ENCODE peak calls at places on chromosomes 6 and 20, in seven cellular contexts. S is OCI-LY7, E is cardiac muscle cell, M is GM12864, U is HL-60, Q is AG04449, K is mucosa of descending colon. P is an unnamed sample.

GRCh38 chr20:62546606-62547005 is 70.8 kb upstream of the GATA5 start:
- DNase-seq in E (no peak), U (no peak), K (no peak), M (no peak), S (no peak), Q (no peak), P (no peak)

GRCh38 chr6:75409286-75409685 is 84.3 kb downstream of the FILIP1 start:
- DNase-seq in U (no peak), M (no peak), Q (no peak), S (no peak), E (no peak), K (no peak), P (peak; percentile 85)

GRCh38 chr6:136408205-136408604 is 118.6 kb upstream of the BCLAF1 start:
- DNase-seq in U (no peak), M (no peak), E (no peak), Q (no peak), S (no peak), K (no peak), P (no peak)

GRCh38 chr20:57898332-57898731 is 188.5 kb upstream of the PMEPA1 start:
- DNase-seq in K (no peak), U (no peak), M (no peak), S (no peak), Q (no peak), E (no peak), P (no peak)

GRCh38 chr6:53048431-53049195 is 16.6 kb upstream of the FBXO9 start:
- DNase-seq in E (no peak), U (no peak), M (no peak), Q (peak; percentile 65), K (no peak), S (peak; percentile 8), P (no peak)

GRCh38 chr6:147579667-147580066 is 71.2 kb downstream of the SAMD5 start:
- DNase-seq in E (no peak), Q (no peak), K (no peak), S (no peak), U (no peak), M (no peak), P (no peak)

GRCh38 chr6:7138921-7139358 is 31.2 kb downstream of the RREB1 start:
- DNase-seq in U (no peak), Q (no peak), E (no peak), K (peak; percentile 74), M (no peak), S (no peak), P (no peak)

GRCh38 chr20:62980970-62981369 is 25.8 kb downstream of the BHLHE23 start:
- DNase-seq in M (no peak), E (no peak), K (no peak), Q (no peak), S (peak; percentile 45), U (peak; percentile 86), P (no peak)

GRCh38 chr20:57143173-57143572 is 123.3 kb downstream of the BMP7 start:
- DNase-seq in M (no peak), Q (no peak), S (no peak), E (no peak), U (no peak), K (no peak), P (no peak)

GRCh38 chr6:156662025-156662445 is 115.1 kb upstream of the ARID1B start:
- DNase-seq in K (no peak), S (peak; percentile 37), Q (peak; percentile 45), M (no peak), U (no peak), E (no peak), P (peak; percentile 7)

GRCh38 chr6:2021713-2022125 is 223.7 kb downstream of the GMDS start:
- DNase-seq in Q (peak; percentile 47), M (no peak), U (peak; percentile 6), K (peak; percentile 85), E (no peak), S (no peak), P (peak; percentile 26)

GRCh38 chr20:6769953-6770831 is 2.7 kb downstream of the BMP2 start:
- DNase-seq in Q (no peak), U (no peak), M (no peak), S (no peak), E (peak; percentile 63), K (peak; percentile 81), P (no peak)

GRCh38 chr20:46040902-46041535 is 12.0 kb downstream of the SLC12A5 start:
- DNase-seq in S (peak; percentile 47), E (peak; percentile 88), K (no peak), U (peak; percentile 24), M (no peak), Q (no peak), P (no peak)

GRCh38 chr6:105346052-105346451 is 56.8 kb downstream of the PREP start:
- DNase-seq in S (no peak), K (no peak), M (no peak), U (no peak), Q (no peak), E (peak; percentile 70), P (peak; percentile 64)

GRCh38 chr6:97668716-97669115 is 385.7 kb upstream of the MMS22L start:
- DNase-seq in K (no peak), S (peak; percentile 1), U (no peak), Q (no peak), E (peak; percentile 74), M (no peak), P (no peak)

GRCh38 chr6:149918151-149918905 is 4.6 kb downstream of the RAET1G start:
- DNase-seq in Q (no peak), U (no peak), E (no peak), M (no peak), K (no peak), S (no peak), P (no peak)

DNA sequence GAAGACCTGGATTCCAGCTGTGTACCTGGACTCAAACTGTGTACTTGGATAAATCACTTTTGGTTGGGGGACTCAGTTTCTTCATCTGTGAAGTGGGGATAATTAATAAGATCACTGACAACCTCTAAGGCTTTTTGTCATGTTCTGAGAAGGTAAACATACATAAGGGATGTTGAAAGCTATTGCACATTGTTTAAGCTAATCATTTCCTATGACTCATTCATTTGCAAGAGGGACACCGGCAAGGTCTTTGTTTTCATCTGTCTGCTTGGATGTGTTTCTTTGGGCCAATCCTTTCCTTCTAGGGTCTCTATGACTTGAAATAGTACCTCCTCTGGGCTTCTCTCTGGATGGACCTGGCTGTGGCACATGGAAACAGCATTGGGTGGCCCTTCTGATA is 6.8 kb downstream of the PROKR2 start:
- DNase-seq in M (no peak), K (no peak), E (no peak), S (no peak), U (no peak), Q (no peak), P (no peak)
- H3K4me3 ChIP-seq in M (no peak overlapping the region), K (no peak overlapping the region), E (no peak overlapping the region), S (no peak overlapping the region), U (no peak overlapping the region), Q (no peak overlapping the region), P (no peak overlapping the region)

GRCh38 chr20:11882651-11883050 is 35.0 kb upstream of the BTBD3 start:
- DNase-seq in U (no peak), K (no peak), M (no peak), Q (no peak), E (no peak), S (no peak), P (no peak)

GRCh38 chr20:11881453-11881852 is 36.2 kb upstream of the BTBD3 start:
- DNase-seq in S (no peak), M (no peak), U (no peak), Q (no peak), E (no peak), K (no peak), P (no peak)

GRCh38 chr20:11876555-11876954 is 41.1 kb upstream of the BTBD3 start:
- DNase-seq in K (no peak), U (no peak), Q (no peak), E (no peak), M (no peak), S (no peak), P (no peak)

DNA sequence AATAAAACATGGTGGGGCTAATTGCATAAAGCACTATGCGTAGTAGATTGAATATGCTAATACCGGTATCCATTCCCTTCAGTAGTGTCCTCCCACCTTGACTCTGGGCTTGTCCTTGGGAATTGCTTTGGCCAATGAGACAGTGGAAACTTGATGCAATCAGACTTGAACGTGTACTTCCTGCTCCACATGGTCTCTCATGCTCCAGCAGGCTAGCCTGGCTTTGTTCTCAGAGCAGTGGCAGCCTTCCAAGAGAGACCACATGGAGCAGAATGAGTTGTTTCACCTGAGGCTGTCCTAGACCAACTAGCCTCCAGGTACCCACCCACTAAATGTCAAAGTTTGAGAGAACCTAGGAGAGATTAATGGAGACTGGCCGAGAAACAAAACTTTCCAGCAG is 37.0 kb upstream of the BTBD3 start:
- DNase-seq in E (no peak), K (no peak), Q (no peak), S (no peak), M (no peak), U (no peak), P (no peak)
- TF ChIP-seq CTCF in E (no peak), K (no peak), Q (no peak), S (no peak), M (no peak), U (no peak), P (no peak)

GRCh38 chr20:35271904-35272303 is 6.0 kb downstream of the MMP24OS start:
- DNase-seq in U (no peak), Q (no peak), K (no peak), M (no peak), E (no peak), S (no peak), P (no peak)

GRCh38 chr20:35271073-35271882 is 6.6 kb downstream of the MMP24OS start:
- DNase-seq in Q (no peak), E (no peak), K (no peak), U (no peak), S (no peak), M (no peak), P (no peak)

GRCh38 chr20:35274172-35275092 is 3.5 kb downstream of the MMP24OS start:
- DNase-seq in S (no peak), K (no peak), M (no peak), Q (no peak), U (no peak), E (no peak), P (no peak)

GRCh38 chr20:35275741-35276251 is 2.1 kb downstream of the MMP24OS start:
- DNase-seq in M (no peak), Q (no peak), U (no peak), E (no peak), K (no peak), S (no peak), P (no peak)

GRCh38 chr20:35273449-35274171 is 4.3 kb downstream of the MMP24OS start:
- DNase-seq in E (no peak), U (no peak), K (no peak), M (no peak), S (peak; percentile 28), Q (no peak), P (no peak)
- H3K4me3 ChIP-seq in E (no peak overlapping the region), U (no peak overlapping the region), K (no peak overlapping the region), M (no peak overlapping the region), S (no peak overlapping the region), Q (no peak overlapping the region), P (no peak overlapping the region)

DNA sequence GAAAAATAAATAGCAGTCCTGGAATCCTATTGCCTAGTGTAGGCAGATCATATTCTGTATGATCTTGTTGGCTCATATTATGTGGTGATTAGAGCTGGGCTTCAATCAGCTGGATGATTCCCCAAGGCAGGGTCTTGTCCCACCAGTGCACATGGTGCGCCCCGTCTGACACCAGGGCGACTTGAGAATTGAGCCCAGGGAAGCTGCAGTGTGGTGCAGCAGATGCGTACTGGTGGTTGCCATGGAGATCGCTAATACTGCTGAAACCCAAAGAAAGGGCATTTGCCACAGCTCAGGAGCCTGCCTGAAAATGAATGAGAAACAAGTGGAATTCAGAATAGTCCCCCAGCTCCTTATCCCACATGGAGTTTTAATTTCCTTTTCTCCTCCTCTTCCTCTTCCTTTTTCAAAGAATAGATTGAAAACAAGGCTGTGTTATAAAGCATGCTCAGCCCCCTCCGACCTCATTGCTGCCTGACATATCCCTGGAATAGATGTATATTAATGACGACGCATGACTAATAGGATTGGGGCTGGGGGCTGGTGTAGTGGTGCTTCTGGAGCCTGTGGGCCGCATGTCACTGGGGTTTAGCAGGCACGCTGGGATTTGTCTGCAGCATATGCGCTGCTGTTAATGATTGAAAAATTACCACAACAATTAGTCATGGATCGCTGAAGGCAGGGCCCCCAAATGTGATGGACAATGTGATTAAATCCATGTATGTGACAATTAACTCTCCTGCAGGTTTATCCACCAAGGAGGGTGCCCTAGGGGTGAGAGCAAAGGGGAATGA is 210.5 kb downstream of the FARS2 start:
- DNase-seq in K (no peak), E (no peak), M (no peak), U (no peak), Q (no peak), S (no peak), P (no peak)
- TF ChIP-seq CTCF in K (no peak), E (no peak), M (no peak), U (no peak), Q (no peak), S (no peak), P (no peak)

P was measured in epithelial cell of proximal tubule.